ENCODE peak calls at places on chromosome 10, in four cellular contexts. One of them, this sample, is unnamed.

GRCh38 chr10:58400609-58401008 is 15.4 kb downstream of the TFAM start:
- DNase-seq in pancreas: no peak
- DNase-seq in GM12865: no peak
- DNase-seq in astrocyte of the spinal cord: no peak
- DNase-seq in this sample: no peak

GRCh38 chr10:73759512-73760115 is 15.4 kb downstream of the SEC24C start:
- DNase-seq in GM12865: no peak
- DNase-seq in pancreas: no peak
- DNase-seq in astrocyte of the spinal cord: no peak
- DNase-seq in this sample: no peak

GRCh38 chr10:69965919-69966662 is 86.6 kb upstream of the MACROH2A2 start:
- DNase-seq in pancreas: no peak
- DNase-seq in GM12865: no peak
- DNase-seq in astrocyte of the spinal cord: peak
- DNase-seq in this sample: no peak

GRCh38 chr10:124292911-124293640 is 125.6 kb downstream of the OAT start:
- DNase-seq in GM12865: no peak
- DNase-seq in pancreas: no peak
- DNase-seq in astrocyte of the spinal cord: peak
- DNase-seq in this sample: no peak

GRCh38 chr10:114771749-114772148 is 49.8 kb upstream of the FHIP2A start:
- DNase-seq in pancreas: no peak
- DNase-seq in astrocyte of the spinal cord: no peak
- DNase-seq in GM12865: no peak
- DNase-seq in this sample: no peak

GRCh38 chr10:5466451-5466996 is 32.8 kb downstream of the CALML5 start:
- DNase-seq in astrocyte of the spinal cord: peak
- DNase-seq in pancreas: peak
- DNase-seq in GM12865: no peak
- DNase-seq in this sample: peak

GRCh38 chr10:79123547-79123963 is 54.8 kb downstream of the ZMIZ1 start:
- DNase-seq in pancreas: no peak
- DNase-seq in astrocyte of the spinal cord: peak
- DNase-seq in GM12865: no peak
- DNase-seq in this sample: no peak

GRCh38 chr10:110523736-110524135 is 26.0 kb downstream of the DUSP5 start:
- DNase-seq in pancreas: no peak
- DNase-seq in astrocyte of the spinal cord: no peak
- DNase-seq in GM12865: no peak
- DNase-seq in this sample: no peak

GRCh38 chr10:8588135-8588534 is 533.6 kb downstream of the GATA3 start:
- DNase-seq in astrocyte of the spinal cord: no peak
- DNase-seq in GM12865: no peak
- DNase-seq in pancreas: no peak
- DNase-seq in this sample: no peak

GRCh38 chr10:97570146-97570788 is 2.3 kb upstream of the ANKRD2 start:
- DNase-seq in GM12865: no peak
- DNase-seq in astrocyte of the spinal cord: no peak
- DNase-seq in pancreas: no peak
- DNase-seq in this sample: no peak

GRCh38 chr10:72483452-72483851 is 128.7 kb upstream of the DNAJB12 start:
- DNase-seq in astrocyte of the spinal cord: no peak
- DNase-seq in GM12865: no peak
- DNase-seq in pancreas: no peak
- DNase-seq in this sample: no peak
- H3K4me3 ChIP-seq in astrocyte of the spinal cord: no peak
- H3K4me3 ChIP-seq in GM12865: no peak
- H3K4me3 ChIP-seq in pancreas: no peak
- H3K4me3 ChIP-seq in this sample: no peak

GRCh38 chr10:23777153-23777552 is 338.3 kb downstream of the OTUD1 start:
- DNase-seq in GM12865: no peak
- DNase-seq in astrocyte of the spinal cord: no peak
- DNase-seq in pancreas: no peak
- DNase-seq in this sample: no peak

GRCh38 chr10:23780331-23780730 is 341.5 kb downstream of the OTUD1 start:
- DNase-seq in GM12865: no peak
- DNase-seq in astrocyte of the spinal cord: no peak
- DNase-seq in pancreas: no peak
- DNase-seq in this sample: no peak

DNA sequence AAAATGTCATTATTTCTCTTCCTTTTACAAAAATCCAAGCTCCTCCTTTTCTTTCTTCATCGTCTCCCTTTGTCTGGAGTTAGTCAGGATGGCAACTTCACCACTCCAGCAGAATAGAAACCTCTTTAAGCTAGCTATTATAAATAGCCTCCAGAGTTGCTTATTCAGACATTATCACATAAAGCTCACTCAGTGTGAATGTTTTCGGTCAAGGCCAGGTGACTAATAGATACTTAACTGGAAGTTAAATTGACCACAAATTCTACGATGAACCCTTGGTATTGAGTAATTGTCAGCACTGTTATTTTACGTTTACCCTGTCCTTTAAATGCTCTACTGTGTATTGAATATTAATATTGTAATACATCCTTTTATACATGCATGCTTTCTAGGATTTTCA is 340.4 kb downstream of the OTUD1 start:
- DNase-seq in GM12865: no peak
- DNase-seq in pancreas: no peak
- DNase-seq in astrocyte of the spinal cord: no peak
- DNase-seq in this sample: no peak
- TF ChIP-seq CTCF in GM12865: no peak
- TF ChIP-seq CTCF in pancreas: no peak
- TF ChIP-seq CTCF in astrocyte of the spinal cord: no peak
- TF ChIP-seq CTCF in this sample: no peak

DNA sequence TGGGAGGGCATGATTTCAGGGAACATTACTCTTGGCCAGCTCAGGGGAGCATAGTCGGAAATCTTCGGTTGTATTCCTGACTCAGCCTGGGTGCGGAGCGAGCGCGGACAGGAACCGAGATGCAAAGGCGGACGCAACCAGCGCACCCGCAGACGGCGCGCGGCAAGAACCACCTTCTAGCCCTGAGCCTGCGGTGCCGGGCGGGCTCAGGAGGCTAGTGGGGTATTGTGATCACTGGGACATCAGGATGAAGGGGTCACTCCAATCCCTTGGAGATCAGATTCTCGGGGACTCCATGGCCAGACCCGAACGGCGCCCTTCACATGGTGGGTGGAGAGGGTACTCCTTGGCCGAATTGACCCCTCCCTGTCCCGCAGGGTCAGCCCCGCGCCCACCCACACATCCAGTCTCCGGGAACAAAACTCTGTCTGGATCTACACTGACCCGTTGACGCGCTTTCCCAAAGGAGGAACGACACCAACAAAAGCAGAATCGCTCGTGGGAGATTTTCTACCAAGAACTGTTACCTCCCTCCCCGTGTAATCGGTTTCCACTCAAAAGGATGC is 730.5 kb downstream of the ZWINT start:
- DNase-seq in astrocyte of the spinal cord: peak
- DNase-seq in GM12865: no peak
- DNase-seq in pancreas: no peak
- DNase-seq in this sample: no peak
- H3K4me3 ChIP-seq in astrocyte of the spinal cord: peak
- H3K4me3 ChIP-seq in GM12865: no peak
- H3K4me3 ChIP-seq in pancreas: peak
- H3K4me3 ChIP-seq in this sample: no peak

DNA sequence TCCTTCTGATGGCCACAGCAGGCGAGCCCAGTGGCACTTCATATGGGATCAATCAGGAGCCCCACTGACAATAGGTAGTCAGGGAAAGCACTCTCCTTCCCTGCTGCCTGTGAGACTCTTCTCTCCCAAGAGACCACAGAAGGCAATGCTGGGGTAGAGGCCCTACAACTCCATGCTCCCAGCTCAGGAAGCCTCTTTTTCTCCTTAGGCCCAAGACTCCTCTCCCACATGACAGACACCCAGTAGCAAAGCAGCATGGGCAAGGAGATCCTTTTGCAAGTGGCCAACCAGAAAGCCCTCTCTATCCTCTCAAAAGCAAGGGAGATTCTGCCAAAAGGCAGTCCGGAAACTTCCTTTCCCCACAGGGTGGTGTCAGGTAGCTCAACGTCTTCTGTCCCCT is 172.8 kb upstream of the GDF10 start:
- DNase-seq in GM12865: no peak
- DNase-seq in pancreas: no peak
- DNase-seq in astrocyte of the spinal cord: no peak
- DNase-seq in this sample: no peak
- TF ChIP-seq CTCF in GM12865: no peak
- TF ChIP-seq CTCF in pancreas: no peak
- TF ChIP-seq CTCF in astrocyte of the spinal cord: no peak
- TF ChIP-seq CTCF in this sample: no peak

This sample was measured in AG04449.